ENCODE peak calls at places on chromosomes 12 and 14, in five cellular contexts. O is A549, H is H1, L is GM12878, E is HepG2. V is an unnamed sample.

GRCh38 chr14:44339862-44340261 is 167.2 kb downstream of the FSCB start:
- DNase-seq in O (no peak), H (no peak), L (no peak), E (no peak), V (no peak)

GRCh38 chr14:93655078-93655750 is 133.1 kb downstream of the PRIMA1 start:
- DNase-seq in O (peak), H (peak), L (peak), E (peak), V (peak)

GRCh38 chr12:106743270-106743988 is 31.1 kb upstream of the RIC8B start:
- DNase-seq in O (no peak), H (no peak), L (no peak), E (no peak), V (no peak)

GRCh38 chr14:43579743-43580142 is 927.3 kb downstream of the FSCB start:
- DNase-seq in O (no peak), H (no peak), L (no peak), E (no peak), V (no peak)

GRCh38 chr14:50362791-50363733 is 33.6 kb downstream of the CDKL1 start:
- DNase-seq in O (no peak), H (no peak), L (no peak), E (no peak), V (no peak)

GRCh38 chr12:94618995-94619695 is 31.2 kb downstream of the TMCC3 start:
- DNase-seq in O (peak), H (no peak), L (no peak), E (no peak), V (no peak)

GRCh38 chr14:55645148-55645547 is 65.1 kb downstream of the KTN1 start:
- DNase-seq in O (no peak), H (no peak), L (no peak), E (no peak), V (no peak)

GRCh38 chr12:106753526-106753925 is 21.0 kb upstream of the RIC8B start:
- DNase-seq in O (no peak), H (no peak), L (peak), E (no peak), V (no peak)

GRCh38 chr12:12508612-12509011 is 54.1 kb downstream of the DUSP16 start:
- DNase-seq in O (no peak), H (no peak), L (no peak), E (no peak), V (no peak)

GRCh38 chr12:11833174-11833895 is 183.9 kb downstream of the ETV6 start:
- DNase-seq in O (no peak), H (no peak), L (no peak), E (no peak), V (no peak)

GRCh38 chr12:129190827-129191226 is 337.5 kb downstream of the GLT1D1 start:
- DNase-seq in O (no peak), H (peak), L (no peak), E (no peak), V (no peak)

GRCh38 chr12:19491863-19492262 is 52.6 kb downstream of the AEBP2 start:
- DNase-seq in O (no peak), H (no peak), L (no peak), E (no peak), V (no peak)

GRCh38 chr12:66804555-66804954 is 125.7 kb upstream of the GRIP1 start:
- DNase-seq in O (no peak), H (no peak), L (no peak), E (no peak), V (no peak)

GRCh38 chr14:42665083-42665482 is 1058.4 kb downstream of the LRFN5 start:
- DNase-seq in O (no peak), H (no peak), L (no peak), E (no peak), V (no peak)

GRCh38 chr12:106113042-106113441 is 25.7 kb downstream of the NUAK1 start:
- DNase-seq in O (no peak), H (no peak), L (peak), E (no peak), V (no peak)

GRCh38 chr14:55105991-55106390 is 23.1 kb upstream of the LGALS3 start:
- DNase-seq in O (no peak), H (no peak), L (no peak), E (no peak), V (no peak)

GRCh38 chr14:83940253-83940652 is 1589.7 kb upstream of the FLRT2 start:
- DNase-seq in O (no peak), H (no peak), L (no peak), E (no peak), V (no peak)

GRCh38 chr12:3543826-3544225 is 52.8 kb downstream of the PRMT8 start:
- DNase-seq in O (no peak), H (no peak), L (no peak), E (no peak), V (no peak)

GRCh38 chr12:12819752-12820311 is 6.7 kb downstream of the DDX47 start:
- DNase-seq in O (peak), H (no peak), L (no peak), E (no peak), V (no peak)

GRCh38 chr14:99459491-99460100 is 21.1 kb downstream of the SETD3 start:
- DNase-seq in O (no peak), H (no peak), L (no peak), E (no peak), V (no peak)

GRCh38 chr14:92473261-92473946 is 40.2 kb upstream of the RIN3 start:
- DNase-seq in O (peak), H (peak), L (no peak), E (peak), V (no peak)

GRCh38 chr14:50335389-50335788 is 23.3 kb downstream of the DMAC2L start:
- DNase-seq in O (peak), H (no peak), L (no peak), E (peak), V (peak)

GRCh38 chr14:104399432-104400155 is 180.0 kb upstream of the C14orf180 start:
- DNase-seq in O (no peak), H (no peak), L (no peak), E (no peak), V (peak)

GRCh38 chr12:64746663-64747062 is 12.5 kb downstream of the GNS start:
- DNase-seq in O (no peak), H (no peak), L (no peak), E (no peak), V (no peak)

GRCh38 chr12:111363578-111363977 is 5.3 kb downstream of the PHETA1 start:
- DNase-seq in O (peak), H (no peak), L (no peak), E (no peak), V (no peak)

GRCh38 chr12:50221228-50222008 is 54.2 kb upstream of the CERS5 start:
- DNase-seq in O (peak), H (no peak), L (peak), E (no peak), V (peak)

GRCh38 chr14:39265032-39265431 is 31.3 kb downstream of the MIA2 start:
- DNase-seq in O (peak), H (no peak), L (no peak), E (no peak), V (no peak)

GRCh38 chr14:24275524-24276139 is 4.2 kb upstream of the RABGGTA start:
- DNase-seq in O (no peak), H (peak), L (no peak), E (peak), V (no peak)

GRCh38 chr14:24272442-24272841 is 1.0 kb upstream of the RABGGTA start:
- DNase-seq in O (no peak), H (no peak), L (no peak), E (no peak), V (no peak)

GRCh38 chr14:24271834-24272263 is 452 bp upstream of the RABGGTA start:
- DNase-seq in O (no peak), H (no peak), L (no peak), E (no peak), V (no peak)

GRCh38 chr14:24273422-24273998 is 2.1 kb upstream of the RABGGTA start:
- DNase-seq in O (peak), H (no peak), L (no peak), E (peak), V (peak)

GRCh38 chr14:24274101-24274543 is 2.7 kb upstream of the RABGGTA start:
- DNase-seq in O (no peak), H (no peak), L (peak), E (no peak), V (no peak)
- TF ChIP-seq RFX5 in O (no peak), H (no peak), L (no peak), E (no peak), V (no peak)

DNA sequence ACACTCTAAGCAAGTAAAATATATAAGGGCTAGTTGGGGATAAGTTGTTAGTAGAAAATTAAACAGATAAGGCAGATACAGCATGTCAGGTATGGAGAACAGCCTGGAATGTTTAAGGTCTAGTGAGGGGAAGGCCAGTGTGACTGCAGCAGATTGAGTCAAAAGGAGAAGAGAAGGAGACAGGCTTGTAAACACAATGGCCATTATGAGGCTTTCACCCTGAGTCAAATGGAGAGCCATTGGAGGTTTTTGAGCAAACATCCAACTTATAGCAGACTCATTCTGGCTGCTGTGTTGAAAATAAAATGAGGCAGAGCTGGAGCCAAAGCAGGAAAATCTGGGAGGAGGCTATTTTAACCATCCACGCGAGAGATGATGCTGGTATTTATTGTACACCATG is 142.0 kb downstream of the DUSP6 start:
- DNase-seq in O (no peak), H (no peak), L (no peak), E (no peak), V (no peak)
- TF ChIP-seq MAX in O (no peak), H (no peak), L (no peak), E (no peak), V (no peak)

GRCh38 chr12:124713041-124713435 is 145.6 kb upstream of the NCOR2 start:
- DNase-seq in O (no peak), H (no peak), L (peak), E (no peak), V (no peak)
- H3K4me3 ChIP-seq in O (no peak), H (no peak), L (peak), E (no peak), V (no peak)

DNA sequence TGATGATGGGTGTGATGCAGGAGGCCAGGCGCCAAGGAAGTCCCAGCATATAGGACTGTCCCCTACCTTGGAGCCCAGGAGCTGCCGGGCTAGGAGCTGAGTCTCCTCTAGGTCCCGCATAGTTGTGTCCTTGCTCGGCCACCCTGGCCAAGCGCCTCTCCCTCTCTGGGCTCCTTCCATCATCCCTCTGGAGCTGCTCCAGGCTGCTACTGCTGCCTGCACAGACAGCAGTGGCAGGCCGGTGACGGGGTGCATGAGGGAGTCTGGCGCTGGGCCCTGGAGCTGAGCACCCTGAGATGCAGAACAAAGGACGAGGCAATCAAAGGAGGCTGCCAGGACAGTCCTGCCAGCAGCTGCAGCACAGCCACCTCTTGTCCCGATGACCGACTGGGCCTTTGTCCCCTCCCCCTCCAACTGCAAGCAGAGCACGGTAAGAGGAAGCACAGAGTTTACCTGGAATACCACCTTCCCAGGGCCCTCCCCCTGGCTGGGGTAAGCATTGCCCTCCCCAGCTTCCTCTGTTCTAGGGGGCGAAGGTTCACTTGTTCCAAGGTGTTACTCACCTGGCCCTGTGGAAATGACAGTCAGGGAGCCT is 10.4 kb downstream of the DTX1 start:
- DNase-seq in O (no peak), H (no peak), L (no peak), E (no peak), V (peak)
- TF ChIP-seq RFX5 in O (no peak), H (no peak), L (no peak), E (no peak), V (no peak)

DNA sequence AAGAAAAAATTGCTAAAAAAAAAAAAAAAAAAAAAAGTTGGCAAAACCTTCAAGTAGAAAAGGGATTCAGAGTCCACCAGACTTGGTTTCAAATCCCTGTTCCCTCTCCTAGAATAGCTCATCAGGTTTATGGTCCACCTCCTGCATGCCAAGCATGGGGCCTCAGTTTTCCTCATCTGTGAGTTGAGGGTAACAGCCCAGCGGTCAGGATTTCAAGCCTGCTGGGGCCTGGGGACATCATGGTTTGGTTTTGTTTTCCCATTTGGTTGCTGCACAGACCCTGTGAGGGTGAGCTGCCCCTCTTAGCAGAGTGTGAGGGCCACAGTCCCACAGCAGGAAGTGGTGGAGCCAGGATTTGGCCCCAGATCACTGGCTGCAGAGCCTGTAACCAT is 12.5 kb downstream of the FAM222A start:
- DNase-seq in O (no peak), H (no peak), L (no peak), E (no peak), V (peak)
- TF ChIP-seq MAX in O (no peak), H (no peak), L (no peak), E (no peak), V (no peak)

DNA sequence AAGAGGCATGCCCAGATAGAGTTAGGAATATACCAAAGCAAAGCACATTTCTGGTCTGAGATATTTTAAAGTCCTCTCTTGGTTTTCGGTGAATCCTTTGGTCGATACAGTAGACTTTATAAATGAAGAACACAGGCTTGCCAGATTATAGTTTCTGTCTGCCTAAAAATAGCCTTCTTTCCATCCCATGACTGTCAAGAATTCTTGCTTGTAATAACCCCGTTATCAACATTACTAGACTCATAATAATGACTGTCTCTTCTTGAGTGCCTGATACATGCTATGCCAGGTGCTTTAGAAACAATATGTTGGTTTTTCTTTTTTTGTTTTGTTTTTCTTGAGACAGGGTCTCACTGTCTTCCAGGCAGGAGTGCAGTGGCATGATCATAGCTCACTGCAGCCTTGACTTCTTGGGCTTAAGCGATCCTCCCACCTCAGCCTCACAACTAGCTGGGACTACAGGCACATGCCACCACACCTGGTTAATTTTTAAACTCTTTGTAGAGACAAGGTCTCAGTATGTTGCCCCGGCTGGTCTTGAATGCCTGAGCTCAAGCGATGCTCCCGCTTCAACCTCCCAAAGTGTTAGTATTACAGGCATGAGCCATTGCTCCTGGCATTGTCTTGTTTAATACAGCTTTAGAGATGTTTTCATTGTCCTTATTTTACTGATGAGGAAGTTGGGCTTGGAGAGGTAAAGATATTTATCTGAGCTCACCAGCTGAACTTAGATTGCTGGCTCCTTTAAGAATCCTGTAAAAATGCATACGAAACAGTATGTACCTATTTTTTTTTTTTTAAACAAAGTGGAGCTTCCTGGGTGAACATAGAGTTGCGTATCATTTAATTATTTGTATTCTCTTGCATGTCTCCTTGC is 30.4 kb downstream of the CHST11 start:
- DNase-seq in O (no peak), H (no peak), L (no peak), E (no peak), V (no peak)
- H3K4me3 ChIP-seq in O (no peak), H (no peak), L (no peak), E (no peak), V (no peak)

DNA sequence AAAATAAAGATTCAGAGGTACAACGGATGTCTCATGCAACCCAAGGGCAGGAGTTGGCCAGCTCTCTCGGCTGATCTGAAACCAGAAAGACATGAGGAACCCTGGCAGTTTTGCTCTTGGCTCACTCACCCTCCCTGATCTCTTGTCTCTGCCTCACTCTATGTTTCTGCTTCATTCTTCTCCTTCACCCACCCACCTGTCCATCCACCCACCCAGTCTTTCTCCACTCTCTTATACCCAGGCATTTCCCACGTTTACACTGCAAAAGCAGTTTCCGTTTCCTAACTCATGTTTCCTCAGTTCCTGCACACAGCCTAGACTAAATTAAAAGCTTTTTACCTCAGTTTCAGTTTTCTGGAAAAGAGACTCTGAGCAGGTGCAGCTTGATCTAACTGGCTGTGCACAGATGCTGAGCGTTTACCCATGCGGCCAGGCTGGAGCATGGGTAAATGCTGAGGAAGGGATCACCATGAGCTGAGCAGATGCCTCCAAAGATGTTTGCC is 157.6 kb downstream of the PRKCH start:
- DNase-seq in O (no peak), H (no peak), L (no peak), E (no peak), V (no peak)
- TF ChIP-seq RFX5 in O (no peak), H (no peak), L (no peak), E (no peak), V (no peak)